ENCODE peak calls at places on chromosomes 11 and 22, in six cellular contexts. C, B, I, X, K and V are unnamed samples.

GRCh38 chr11:61384271-61385242 is 7.8 kb upstream of the TMEM216 start:
- DNase-seq in K (no peak), C (no peak), I (no peak), B (peak; percentile 26), X (no peak), V (no peak)

GRCh38 chr11:57303280-57303989 is 21.3 kb downstream of the TNKS1BP1 start:
- DNase-seq in B (no peak), I (no peak), C (no peak), K (peak; percentile 7), X (no peak), V (no peak)

GRCh38 chr11:73141031-73141308 is 1.1 kb downstream of the FCHSD2 start:
- DNase-seq in B (no peak), K (peak; percentile 41), X (no peak), C (no peak), I (peak; percentile 15), V (no peak)

GRCh38 chr22:40666151-40666848 is 13.0 kb upstream of the MCHR1 start:
- DNase-seq in B (no peak), C (peak; percentile 75), I (peak; percentile 25), X (no peak), K (no peak), V (no peak)

GRCh38 chr11:23010790-23011340 is 150.6 kb upstream of the CCDC179 start:
- DNase-seq in C (no peak), I (no peak), K (no peak), B (no peak), X (no peak), V (no peak)

GRCh38 chr11:90845799-90846198 is 623.0 kb upstream of the CHORDC1 start:
- DNase-seq in C (no peak), K (no peak), B (no peak), I (no peak), X (no peak), V (no peak)

GRCh38 chr11:13183094-13183825 is 94.3 kb upstream of the BMAL1 start:
- DNase-seq in I (peak; percentile 83), C (no peak), K (peak; percentile 26), X (no peak), B (no peak), V (no peak)

GRCh38 chr11:79244175-79244804 is 196.5 kb downstream of the TENM4 start:
- DNase-seq in I (peak; percentile 95), C (no peak), K (no peak), X (no peak), B (no peak), V (no peak)

GRCh38 chr22:49664371-49664881 is 163.2 kb downstream of the BRD1 start:
- DNase-seq in K (no peak), I (no peak), X (no peak), B (no peak), C (peak; percentile 7), V (peak; percentile 34)

GRCh38 chr22:23786261-23786710 is 480 bp upstream of the SMARCB1 start:
- DNase-seq in B (no peak), I (no peak), K (no peak), C (no peak), X (no peak), V (no peak)

GRCh38 chr22:23180301-23180892 is at the start of gene BCR:
- DNase-seq in C (peak; percentile 78), B (peak; percentile 75), I (peak; percentile 73), X (peak; percentile 58), K (peak; percentile 92), V (peak; percentile 56)

GRCh38 chr11:93099811-93100210 is 98.0 kb downstream of the SLC36A4 start:
- DNase-seq in B (no peak), I (peak; percentile 78), X (no peak), C (no peak), K (no peak), V (no peak)

GRCh38 chr22:31248965-31249940 is 37.2 kb downstream of the LIMK2 start:
- DNase-seq in B (no peak), I (peak; percentile 62), K (no peak), X (no peak), C (no peak), V (no peak)

GRCh38 chr11:125429174-125429707 is 66.8 kb downstream of the FEZ1 start:
- DNase-seq in B (peak; percentile 74), C (peak; percentile 62), X (no peak), K (peak; percentile 66), I (peak; percentile 46), V (peak; percentile 71)

GRCh38 chr11:101618691-101619090 is 34.9 kb upstream of the TRPC6 start:
- DNase-seq in X (no peak), K (no peak), C (no peak), I (peak; percentile 70), B (no peak), V (no peak)

GRCh38 chr11:101617735-101618332 is 34.0 kb upstream of the TRPC6 start:
- DNase-seq in K (no peak), X (no peak), B (no peak), I (peak; percentile 37), C (no peak), V (no peak)

DNA sequence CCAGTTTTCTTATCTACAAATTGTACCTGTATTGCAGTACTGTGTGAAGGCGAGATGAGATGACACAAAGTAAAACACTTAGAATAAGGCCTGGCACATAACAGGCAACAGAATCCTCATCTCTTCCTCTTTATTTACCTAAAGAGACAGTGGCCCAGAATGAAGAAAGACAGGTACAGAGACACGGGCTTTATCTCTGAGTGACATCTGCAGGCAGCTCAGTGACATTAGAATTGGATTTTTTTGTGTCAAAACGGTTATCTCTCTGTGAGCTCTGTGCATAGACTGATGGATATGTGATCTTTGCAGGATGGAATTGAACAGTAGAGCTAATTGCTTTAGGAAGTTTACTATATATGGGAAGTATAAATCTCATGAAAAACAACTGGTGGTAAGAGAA is 36.2 kb upstream of the TRPC6 start:
- DNase-seq in I (no peak), K (no peak), X (no peak), B (no peak), C (no peak), V (no peak)
- TF ChIP-seq CTCF in I (no peak), K (no peak), X (no peak), B (no peak), C (no peak), V (no peak)

GRCh38 chr22:35719212-35719869 is 1.7 kb downstream of the APOL5 start:
- DNase-seq in I (no peak), K (no peak), X (no peak), B (no peak), C (no peak), V (no peak)
- TF ChIP-seq CTCF in I (peak; percentile 11), K (no peak), X (no peak), B (no peak), C (no peak), V (no peak)

GRCh38 chr11:118438314-118438931 is 2.1 kb downstream of the KMT2A start:
- DNase-seq in X (no peak), C (peak; percentile 31), I (peak; percentile 87), B (peak; percentile 54), K (peak; percentile 68), V (peak; percentile 27)
- TF ChIP-seq CTCF in X (no peak), C (no peak), I (peak; percentile 10), B (no peak), K (no peak), V (no peak)

GRCh38 chr11:86692746-86693145 is 20.3 kb upstream of the ME3 start:
- DNase-seq in K (no peak), I (no peak), X (no peak), B (no peak), C (no peak), V (no peak)
- TF ChIP-seq CTCF in K (no peak), I (no peak), X (no peak), B (no peak), C (no peak), V (no peak)

GRCh38 chr22:37640591-37641250 is 1.3 kb downstream of the SH3BP1 start:
- DNase-seq in K (no peak), X (no peak), C (no peak), I (no peak), B (no peak), V (no peak)
- TF ChIP-seq CTCF in K (no peak), X (no peak), C (no peak), I (no peak), B (no peak), V (no peak)

DNA sequence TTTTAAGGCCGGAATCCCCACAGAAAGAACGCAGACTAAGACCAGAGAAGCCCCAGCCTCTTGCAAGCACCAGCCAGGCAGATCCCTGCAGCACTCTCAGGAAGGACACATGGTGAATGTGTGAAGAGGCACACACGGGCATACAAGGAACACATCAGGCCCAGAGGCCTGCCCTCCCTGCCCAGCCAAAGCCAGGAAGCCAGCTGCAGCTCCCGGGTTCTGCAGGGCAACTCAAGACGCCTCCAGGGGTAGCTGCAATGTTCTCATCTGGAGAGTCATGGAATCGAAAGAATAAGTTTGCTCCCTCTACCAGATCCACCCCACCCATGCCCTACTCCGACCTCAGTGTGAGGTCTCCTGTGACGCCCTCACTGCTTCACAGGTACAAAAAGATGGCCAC is 2.3 kb downstream of the DGCR2 start:
- DNase-seq in X (no peak), C (no peak), K (no peak), B (no peak), I (no peak), V (no peak)
- TF ChIP-seq CTCF in X (no peak), C (no peak), K (no peak), B (no peak), I (no peak), V (no peak)